ENCODE peak calls at places on chromosome 19, in four cellular contexts. R is upper lobe of right lung, I is WERI-Rb-1, Y is mammary epithelial cell. O is an unnamed sample.

GRCh38 chr19:40229926-40230417 is 3.5 kb upstream of the CCNP start:
- DNase-seq in R (no peak), I (no peak), Y (no peak), O (no peak)

GRCh38 chr19:50932018-50932689 is 20.7 kb downstream of the KLK5 start:
- DNase-seq in R (no peak), I (no peak), Y (peak; percentile 99), O (no peak)

GRCh38 chr19:56110515-56111448 is 10.3 kb downstream of the ZNF787 start:
- DNase-seq in R (no peak), Y (no peak), I (peak; percentile 39), O (peak; percentile 73)

GRCh38 chr19:31313291-31314030 is 35.8 kb downstream of the TSHZ3 start:
- DNase-seq in Y (no peak), I (no peak), R (no peak), O (no peak)

GRCh38 chr19:54172413-54172763 is 572 bp downstream of the TMC4 start:
- DNase-seq in R (no peak), Y (no peak), I (no peak), O (no peak)

GRCh38 chr19:31054430-31054829 is 294.8 kb downstream of the TSHZ3 start:
- DNase-seq in I (peak; percentile 80), Y (peak; percentile 43), R (no peak), O (peak; percentile 26)

GRCh38 chr19:55390461-55390880 is 4.7 kb downstream of the RPL28 start:
- DNase-seq in R (no peak), Y (no peak), I (peak; percentile 80), O (no peak)

GRCh38 chr19:32343550-32344262 is 1.7 kb upstream of the ZNF507 start:
- DNase-seq in Y (peak; percentile 56), R (no peak), I (no peak), O (no peak)

GRCh38 chr19:45075215-45076028 is 856 bp downstream of the ZNF296 start:
- DNase-seq in I (peak; percentile 85), R (peak; percentile 96), Y (no peak), O (peak; percentile 88)

GRCh38 chr19:24053601-24054000 is 33.4 kb upstream of the ZNF254 start:
- DNase-seq in R (no peak), Y (no peak), I (no peak), O (no peak)

GRCh38 chr19:42655748-42656147 is 61.0 kb upstream of the CEACAM8 start:
- DNase-seq in R (no peak), Y (no peak), I (no peak), O (peak; percentile 66)

DNA sequence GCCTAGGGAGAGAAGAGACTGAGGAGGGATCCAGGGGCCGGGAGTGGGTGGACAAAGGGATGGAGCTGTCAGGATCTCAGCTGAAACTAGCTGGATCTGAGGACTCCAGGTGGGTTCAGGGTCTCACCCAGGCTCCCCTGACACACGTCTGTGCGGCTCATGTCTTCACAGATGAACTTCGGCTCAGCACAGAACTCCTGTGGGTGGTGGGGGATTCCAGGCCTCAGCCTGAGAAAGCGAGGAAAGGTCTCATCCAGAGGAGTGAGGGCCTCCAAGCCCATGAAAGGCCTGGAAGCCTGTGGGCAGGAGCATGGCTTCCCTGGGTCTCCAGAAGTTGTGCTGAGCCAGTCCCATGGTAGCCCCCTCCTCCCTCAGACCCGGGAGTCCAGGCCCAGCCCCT is 1.4 kb downstream of the CAPN12 start:
- DNase-seq in I (no peak), R (no peak), Y (peak; percentile 1), O (no peak)
- TF ChIP-seq CTCF in I (no peak), R (no peak), Y (no peak), O (no peak)

DNA sequence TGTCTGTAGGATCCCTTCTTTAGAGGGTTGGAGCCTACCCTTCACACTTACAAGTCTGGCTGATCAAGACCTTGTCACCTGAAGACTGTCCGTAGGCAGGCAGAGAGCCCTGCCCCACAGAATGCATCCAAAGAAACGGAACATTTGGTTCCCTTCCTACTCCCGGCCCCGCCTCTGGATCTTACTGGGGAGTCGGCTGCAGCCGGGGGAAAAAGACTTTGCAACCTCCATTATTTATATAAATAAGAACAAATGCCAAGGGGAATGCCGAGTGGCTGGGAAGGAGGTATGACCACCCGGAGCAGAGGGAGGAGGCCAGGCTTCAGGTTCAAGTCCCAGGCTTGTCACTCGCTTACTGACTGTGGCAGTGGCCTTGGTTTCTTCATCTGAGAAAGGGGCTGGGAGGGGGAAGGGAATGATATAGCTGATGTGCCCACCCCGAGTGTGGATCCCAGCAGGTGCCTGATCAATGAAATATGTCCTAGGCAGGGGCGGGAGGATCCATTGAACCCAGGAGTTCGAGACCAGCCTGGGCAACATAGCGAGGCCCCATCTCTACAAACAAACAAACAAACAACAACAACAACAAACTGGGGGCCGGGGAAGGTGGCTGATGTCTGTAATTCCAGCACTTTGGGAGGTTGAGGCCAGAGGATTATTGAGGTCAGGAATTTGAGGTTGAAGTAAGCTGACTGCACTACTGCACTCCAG is 48.7 kb downstream of the RFX2 start:
- DNase-seq in R (no peak), Y (no peak), I (no peak), O (no peak)
- H3K4me3 ChIP-seq in R (no peak overlapping the region), Y (no peak overlapping the region), I (no peak overlapping the region), O (no peak overlapping the region)

GRCh38 chr19:49148784-49149651 is 6.2 kb downstream of the HRC start:
- DNase-seq in Y (peak; percentile 91), R (peak; percentile 98), I (peak; percentile 99), O (peak; percentile 100)
- TF ChIP-seq CTCF in Y (no peak), R (no peak), I (no peak), O (no peak)

DNA sequence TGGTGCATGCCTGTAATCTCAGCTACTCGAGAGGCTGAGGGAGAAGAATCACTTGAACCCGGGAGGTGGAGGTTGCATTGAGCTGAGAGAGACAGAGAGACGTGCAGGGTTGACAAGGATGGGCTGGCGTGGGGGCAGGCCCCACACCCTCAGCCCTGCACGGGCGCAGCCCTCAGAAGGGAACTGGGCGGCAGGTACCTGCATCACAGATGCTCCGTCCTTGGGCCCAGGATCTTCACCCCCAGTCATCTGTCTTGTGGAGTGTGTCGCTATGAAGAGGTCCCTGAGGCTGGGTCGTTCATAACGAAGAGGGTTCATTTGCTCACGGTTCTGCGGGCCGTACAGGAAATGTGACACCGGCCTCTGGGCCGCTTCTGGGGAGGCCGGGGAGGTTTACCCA is 20.3 kb downstream of the C2CD4C start:
- DNase-seq in Y (no peak), I (no peak), R (peak; percentile 46), O (no peak)
- H3K4me3 ChIP-seq in Y (no peak overlapping the region), I (no peak overlapping the region), R (no peak overlapping the region), O (no peak overlapping the region)